ENCODE peak calls at places on chromosome 6, in seven cellular contexts. One of them, this sample, is unnamed.

GRCh38 chr6:138044458-138044857 is 62.8 kb downstream of the PERP start:
- DNase-seq in body of pancreas: no peak
- DNase-seq in stomach: no peak
- DNase-seq in A549: no peak
- DNase-seq in transverse colon: no peak
- DNase-seq in ovary: no peak
- DNase-seq in IMR-90: peak
- DNase-seq in this sample: no peak

GRCh38 chr6:37204014-37204751 is 34.2 kb downstream of the PIM1 start:
- DNase-seq in IMR-90: peak
- DNase-seq in A549: no peak
- DNase-seq in stomach: peak
- DNase-seq in body of pancreas: peak
- DNase-seq in transverse colon: peak
- DNase-seq in ovary: no peak
- DNase-seq in this sample: no peak

GRCh38 chr6:112203577-112204349 is 50.6 kb downstream of the LAMA4 start:
- DNase-seq in body of pancreas: no peak
- DNase-seq in stomach: no peak
- DNase-seq in A549: peak
- DNase-seq in ovary: no peak
- DNase-seq in IMR-90: peak
- DNase-seq in transverse colon: no peak
- DNase-seq in this sample: no peak

GRCh38 chr6:70282906-70283461 is 19.9 kb downstream of the COL9A1 start:
- DNase-seq in ovary: no peak
- DNase-seq in A549: no peak
- DNase-seq in transverse colon: no peak
- DNase-seq in IMR-90: no peak
- DNase-seq in body of pancreas: no peak
- DNase-seq in stomach: no peak
- DNase-seq in this sample: no peak

GRCh38 chr6:1009041-1009440 is 302.9 kb upstream of the FOXQ1 start:
- DNase-seq in IMR-90: no peak
- DNase-seq in A549: no peak
- DNase-seq in ovary: no peak
- DNase-seq in stomach: no peak
- DNase-seq in body of pancreas: no peak
- DNase-seq in transverse colon: no peak
- DNase-seq in this sample: no peak

GRCh38 chr6:39812853-39813533 is 20.8 kb downstream of the DAAM2 start:
- DNase-seq in body of pancreas: peak
- DNase-seq in transverse colon: no peak
- DNase-seq in IMR-90: peak
- DNase-seq in A549: no peak
- DNase-seq in stomach: no peak
- DNase-seq in ovary: no peak
- DNase-seq in this sample: no peak

GRCh38 chr6:168607272-168608112 is 166.5 kb downstream of the SMOC2 start:
- DNase-seq in stomach: no peak
- DNase-seq in IMR-90: no peak
- DNase-seq in ovary: peak
- DNase-seq in A549: no peak
- DNase-seq in body of pancreas: no peak
- DNase-seq in transverse colon: no peak
- DNase-seq in this sample: peak

GRCh38 chr6:143745160-143746133 is 67.7 kb downstream of the PHACTR2 start:
- DNase-seq in transverse colon: peak
- DNase-seq in body of pancreas: peak
- DNase-seq in stomach: peak
- DNase-seq in ovary: peak
- DNase-seq in IMR-90: peak
- DNase-seq in A549: peak
- DNase-seq in this sample: no peak

GRCh38 chr6:169859401-169859977 is 108.1 kb downstream of the ERMARD start:
- DNase-seq in body of pancreas: no peak
- DNase-seq in stomach: no peak
- DNase-seq in A549: no peak
- DNase-seq in IMR-90: no peak
- DNase-seq in ovary: peak
- DNase-seq in transverse colon: no peak
- DNase-seq in this sample: peak

GRCh38 chr6:158605266-158605878 is 39.2 kb downstream of the DYNLT1 start:
- DNase-seq in IMR-90: peak
- DNase-seq in transverse colon: peak
- DNase-seq in A549: peak
- DNase-seq in ovary: peak
- DNase-seq in body of pancreas: peak
- DNase-seq in stomach: peak
- DNase-seq in this sample: peak

GRCh38 chr6:125858427-125859320 is 67.9 kb downstream of the NCOA7 start:
- DNase-seq in stomach: peak
- DNase-seq in body of pancreas: peak
- DNase-seq in ovary: peak
- DNase-seq in IMR-90: peak
- DNase-seq in A549: peak
- DNase-seq in transverse colon: peak
- DNase-seq in this sample: no peak

GRCh38 chr6:13229205-13230085 is 98.9 kb downstream of the TBC1D7 start:
- DNase-seq in transverse colon: no peak
- DNase-seq in ovary: no peak
- DNase-seq in stomach: no peak
- DNase-seq in body of pancreas: no peak
- DNase-seq in A549: peak
- DNase-seq in IMR-90: no peak
- DNase-seq in this sample: no peak

GRCh38 chr6:88048556-88048955 is 915 bp downstream of the SPACA1 start:
- DNase-seq in A549: no peak
- DNase-seq in body of pancreas: no peak
- DNase-seq in IMR-90: no peak
- DNase-seq in stomach: no peak
- DNase-seq in ovary: no peak
- DNase-seq in transverse colon: peak
- DNase-seq in this sample: no peak

GRCh38 chr6:21441386-21441785 is 152.2 kb upstream of the SOX4 start:
- DNase-seq in ovary: no peak
- DNase-seq in IMR-90: peak
- DNase-seq in transverse colon: no peak
- DNase-seq in A549: no peak
- DNase-seq in body of pancreas: no peak
- DNase-seq in stomach: no peak
- DNase-seq in this sample: no peak

GRCh38 chr6:57312004-57312345 is 5.5 kb upstream of the PRIM2 start:
- DNase-seq in body of pancreas: no peak
- DNase-seq in IMR-90: no peak
- DNase-seq in A549: no peak
- DNase-seq in ovary: no peak
- DNase-seq in stomach: no peak
- DNase-seq in transverse colon: no peak
- DNase-seq in this sample: no peak

GRCh38 chr6:117776441-117776840 is 101.2 kb downstream of the NUS1 start:
- DNase-seq in A549: no peak
- DNase-seq in body of pancreas: no peak
- DNase-seq in stomach: no peak
- DNase-seq in IMR-90: peak
- DNase-seq in transverse colon: no peak
- DNase-seq in ovary: no peak
- DNase-seq in this sample: no peak

GRCh38 chr6:38493929-38494547 is 145.7 kb downstream of the BTBD9 start:
- DNase-seq in body of pancreas: peak
- DNase-seq in stomach: peak
- DNase-seq in ovary: peak
- DNase-seq in IMR-90: peak
- DNase-seq in A549: no peak
- DNase-seq in transverse colon: peak
- DNase-seq in this sample: peak

GRCh38 chr6:22470454-22471368 is 98.7 kb upstream of the HDGFL1 start:
- DNase-seq in stomach: peak
- DNase-seq in ovary: peak
- DNase-seq in body of pancreas: peak
- DNase-seq in A549: peak
- DNase-seq in IMR-90: peak
- DNase-seq in transverse colon: peak
- DNase-seq in this sample: peak

GRCh38 chr6:132780770-132781371 is 17.6 kb downstream of the SLC18B1 start:
- DNase-seq in ovary: no peak
- DNase-seq in A549: no peak
- DNase-seq in body of pancreas: no peak
- DNase-seq in transverse colon: no peak
- DNase-seq in stomach: no peak
- DNase-seq in IMR-90: peak
- DNase-seq in this sample: no peak
- TF ChIP-seq CTCF in ovary: no peak
- TF ChIP-seq CTCF in A549: no peak
- TF ChIP-seq CTCF in body of pancreas: peak
- TF ChIP-seq CTCF in transverse colon: no peak
- TF ChIP-seq CTCF in stomach: no peak
- TF ChIP-seq CTCF in IMR-90: peak
- TF ChIP-seq CTCF in this sample: no peak

DNA sequence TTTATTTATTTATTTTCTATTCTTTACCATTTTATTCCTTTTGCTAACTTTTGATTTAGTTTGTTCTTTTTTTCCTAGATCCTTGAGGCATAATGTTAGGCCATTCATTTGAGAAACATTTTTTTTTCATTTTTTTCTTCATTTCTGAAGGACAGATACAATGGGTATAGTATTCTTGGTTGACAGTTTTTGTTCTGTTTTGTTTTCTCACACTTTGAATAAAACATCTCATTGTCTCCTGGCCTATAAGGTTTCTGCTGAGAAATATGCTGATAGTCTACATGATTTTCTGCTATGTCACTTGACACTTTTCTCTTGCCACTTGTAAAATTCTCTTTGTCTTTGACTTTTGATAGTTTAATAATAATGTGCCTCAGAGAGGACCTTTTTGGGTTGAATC is 294.6 kb upstream of the EPHA7 start:
- DNase-seq in ovary: no peak
- DNase-seq in A549: no peak
- DNase-seq in stomach: no peak
- DNase-seq in IMR-90: no peak
- DNase-seq in transverse colon: no peak
- DNase-seq in body of pancreas: no peak
- DNase-seq in this sample: no peak
- H3K4me3 ChIP-seq in ovary: no peak
- H3K4me3 ChIP-seq in A549: no peak
- H3K4me3 ChIP-seq in stomach: no peak
- H3K4me3 ChIP-seq in IMR-90: no peak
- H3K4me3 ChIP-seq in transverse colon: no peak
- H3K4me3 ChIP-seq in body of pancreas: no peak
- H3K4me3 ChIP-seq in this sample: no peak

DNA sequence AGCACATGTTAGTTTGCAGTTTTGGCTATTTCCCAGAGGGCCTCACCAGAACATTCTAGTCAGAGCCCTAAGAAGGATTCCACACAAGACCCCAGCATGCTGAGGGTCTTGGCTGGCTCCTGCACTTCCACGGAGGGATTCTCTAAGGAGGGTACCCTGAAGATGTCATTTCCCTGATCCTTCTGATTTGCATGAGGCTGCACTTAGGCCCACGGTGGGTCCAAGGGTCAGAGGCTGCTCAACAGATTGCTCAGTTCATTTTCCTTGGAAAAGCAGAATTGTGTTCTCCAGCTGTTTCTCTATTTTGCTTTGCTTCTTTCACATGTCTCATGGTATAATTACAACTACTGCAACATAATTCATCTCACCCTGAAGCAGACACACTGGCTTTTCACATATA is 22.2 kb downstream of the PREP start:
- DNase-seq in IMR-90: no peak
- DNase-seq in A549: no peak
- DNase-seq in stomach: no peak
- DNase-seq in transverse colon: peak
- DNase-seq in ovary: no peak
- DNase-seq in body of pancreas: no peak
- DNase-seq in this sample: no peak
- TF ChIP-seq POLR2A in IMR-90: no peak
- TF ChIP-seq POLR2A in A549: no peak
- TF ChIP-seq POLR2A in stomach: no peak
- TF ChIP-seq POLR2A in transverse colon: no peak
- TF ChIP-seq POLR2A in ovary: no peak
- TF ChIP-seq POLR2A in body of pancreas: no peak
- TF ChIP-seq POLR2A in this sample: no peak

DNA sequence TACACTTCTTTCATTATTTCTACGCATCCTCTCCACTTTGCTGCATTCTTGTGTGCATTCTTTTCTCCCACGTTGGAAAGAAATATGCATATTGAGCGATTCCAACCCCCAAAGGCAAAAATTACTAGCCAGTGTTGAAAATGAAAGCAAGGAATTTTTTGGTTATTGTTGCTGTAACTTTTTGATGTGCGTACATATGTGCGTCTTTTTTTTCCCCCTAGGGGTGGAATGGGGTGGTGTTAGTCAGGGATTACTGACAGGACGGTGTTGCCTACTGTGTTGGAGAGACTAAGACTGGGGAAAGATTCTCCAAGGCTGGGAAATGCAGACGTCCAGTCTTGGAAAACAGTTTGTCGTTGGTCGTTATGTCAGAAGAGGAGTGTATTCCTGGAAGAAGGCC is 44.2 kb upstream of the ESR1 start:
- DNase-seq in ovary: no peak
- DNase-seq in body of pancreas: no peak
- DNase-seq in transverse colon: no peak
- DNase-seq in IMR-90: peak
- DNase-seq in stomach: no peak
- DNase-seq in A549: no peak
- DNase-seq in this sample: peak
- TF ChIP-seq CTCF in ovary: peak
- TF ChIP-seq CTCF in body of pancreas: no peak
- TF ChIP-seq CTCF in transverse colon: no peak
- TF ChIP-seq CTCF in IMR-90: peak
- TF ChIP-seq CTCF in stomach: no peak
- TF ChIP-seq CTCF in A549: no peak
- TF ChIP-seq CTCF in this sample: no peak

GRCh38 chr6:32941412-32941784 is 570 bp upstream of the HLA-DMB start:
- DNase-seq in stomach: no peak
- DNase-seq in transverse colon: peak
- DNase-seq in body of pancreas: no peak
- DNase-seq in A549: no peak
- DNase-seq in ovary: no peak
- DNase-seq in IMR-90: no peak
- DNase-seq in this sample: no peak
- H3K4me3 ChIP-seq in stomach: no peak
- H3K4me3 ChIP-seq in transverse colon: no peak
- H3K4me3 ChIP-seq in body of pancreas: no peak
- H3K4me3 ChIP-seq in A549: no peak
- H3K4me3 ChIP-seq in ovary: no peak
- H3K4me3 ChIP-seq in IMR-90: no peak
- H3K4me3 ChIP-seq in this sample: no peak

This sample was measured in lower leg skin.